ENCODE peak calls at places on chromosomes 2 and 18, in eight cellular contexts. I, A, Y, T, O, B, C and G are unnamed samples.

GRCh38 chr2:111100765-111101162 is 19.9 kb upstream of the BCL2L11 start:
- ATAC-seq in I (peak; percentile 59), A (no peak), Y (peak; percentile 89), T (peak; percentile 96), O (no peak), B (peak; percentile 56), C (no peak), G (peak; percentile 73)

GRCh38 chr18:57649536-57650495 is 28.2 kb upstream of the NARS1 start:
- ATAC-seq in I (no peak), A (peak; percentile 89), Y (peak; percentile 59), T (peak; percentile 97), O (no peak), B (no peak), C (peak; percentile 87), G (peak; percentile 91)

GRCh38 chr2:120958623-120959366 is 223.1 kb downstream of the GLI2 start:
- ATAC-seq in I (no peak), A (no peak), Y (no peak), T (no peak), O (no peak), B (no peak), C (no peak), G (no peak)

GRCh38 chr2:138020432-138020831 is 56.2 kb downstream of the HNMT start:
- ATAC-seq in I (no peak), A (no peak), Y (no peak), T (no peak), O (no peak), B (no peak), C (no peak), G (no peak)

GRCh38 chr2:96508521-96509113 is 3.5 kb upstream of the NEURL3 start:
- ATAC-seq in I (no peak), A (peak; percentile 12), Y (no peak), T (peak; percentile 5), O (no peak), B (no peak), C (peak; percentile 1), G (no peak)

GRCh38 chr2:30030361-30030760 is 109.0 kb upstream of the ALK start:
- ATAC-seq in I (no peak), A (no peak), Y (no peak), T (no peak), O (no peak), B (no peak), C (no peak), G (peak; percentile 74)

GRCh38 chr2:118291481-118291880 is 203.2 kb downstream of the INSIG2 start:
- ATAC-seq in I (no peak), A (no peak), Y (no peak), T (no peak), O (no peak), B (no peak), C (no peak), G (no peak)

GRCh38 chr2:54575379-54575888 is 119.3 kb downstream of the SPTBN1 start:
- ATAC-seq in I (no peak), A (no peak), Y (peak; percentile 15), T (no peak), O (no peak), B (no peak), C (no peak), G (peak; percentile 81)

GRCh38 chr2:211157856-211158463 is 601.6 kb downstream of the CPS1 start:
- ATAC-seq in I (peak; percentile 46), A (peak; percentile 78), Y (peak; percentile 77), T (peak; percentile 98), O (peak; percentile 71), B (peak; percentile 48), C (peak; percentile 83), G (peak; percentile 52)

GRCh38 chr2:71588497-71588896 is 135.1 kb downstream of the DYSF start:
- ATAC-seq in I (no peak), A (no peak), Y (no peak), T (no peak), O (no peak), B (no peak), C (no peak), G (no peak)

GRCh38 chr2:148459300-148459891 is 185.2 kb upstream of the EPC2 start:
- ATAC-seq in I (no peak), A (no peak), Y (peak; percentile 18), T (no peak), O (no peak), B (no peak), C (no peak), G (no peak)

GRCh38 chr18:9516437-9517064 is 41.2 kb downstream of the RALBP1 start:
- ATAC-seq in I (peak; percentile 59), A (peak; percentile 42), Y (peak; percentile 51), T (peak; percentile 74), O (peak; percentile 47), B (peak; percentile 73), C (peak; percentile 79), G (peak; percentile 62)

GRCh38 chr2:104750061-104750460 is 103.9 kb upstream of the POU3F3 start:
- ATAC-seq in I (no peak), A (no peak), Y (no peak), T (no peak), O (no peak), B (no peak), C (no peak), G (no peak)

GRCh38 chr2:58925676-58926081 is 684.6 kb upstream of the FANCL start:
- ATAC-seq in I (no peak), A (peak; percentile 88), Y (no peak), T (no peak), O (no peak), B (no peak), C (no peak), G (no peak)

GRCh38 chr2:38957972-38958371 is 68.3 kb downstream of the ARHGEF33 start:
- ATAC-seq in I (no peak), A (no peak), Y (no peak), T (no peak), O (no peak), B (no peak), C (no peak), G (no peak)

GRCh38 chr2:77566582-77566981 is 44.4 kb upstream of the LRRTM4 start:
- ATAC-seq in I (no peak), A (no peak), Y (no peak), T (no peak), O (no peak), B (no peak), C (no peak), G (no peak)

GRCh38 chr2:8644605-8645175 is 37.2 kb upstream of the ID2 start:
- ATAC-seq in I (no peak), A (peak; percentile 57), Y (no peak), T (no peak), O (no peak), B (no peak), C (peak; percentile 62), G (peak; percentile 54)

GRCh38 chr2:105431367-105432088 is 32.7 kb upstream of the FHL2 start:
- ATAC-seq in I (no peak), A (peak; percentile 81), Y (no peak), T (no peak), O (no peak), B (no peak), C (peak; percentile 52), G (peak; percentile 27)